ENCODE peak calls at places on chromosomes 4 and X, in ten cellular contexts. P, V, B, W, A, Z, S, J, E and G are unnamed samples.

GRCh38 chrX:18649498-18649951 is 22.4 kb downstream of the RS1 start:
- DNase-seq in P (no peak), V (no peak), B (no peak), W (no peak), A (no peak), Z (no peak), S (no peak), J (no peak), E (no peak), G (peak; percentile 53)

GRCh38 chr4:187232201-187232600 is 508.5 kb upstream of the FAT1 start:
- DNase-seq in P (no peak), V (no peak), B (no peak), W (no peak), A (no peak), Z (no peak), S (no peak), J (no peak), E (no peak), G (no peak)

GRCh38 chr4:130808492-130808891 is 1712.5 kb downstream of the C4orf33 start:
- DNase-seq in P (no peak), V (no peak), B (peak; percentile 13), W (no peak), A (no peak), Z (no peak), S (no peak), J (peak; percentile 7), E (no peak), G (no peak)

GRCh38 chrX:39811391-39811790 is 286.4 kb downstream of the BCOR start:
- DNase-seq in P (no peak), V (peak; percentile 12), B (no peak), W (no peak), A (no peak), Z (no peak), S (no peak), J (no peak), E (no peak), G (no peak)

GRCh38 chr4:184544711-184545409 is 70.5 kb upstream of the IRF2 start:
- DNase-seq in P (no peak), V (peak; percentile 41), B (no peak), W (no peak), A (peak; percentile 78), Z (no peak), S (no peak), J (no peak), E (no peak), G (no peak)

GRCh38 chr4:179398414-179398813 is 1956.2 kb upstream of the AGA start:
- DNase-seq in P (no peak), V (no peak), B (no peak), W (no peak), A (no peak), Z (no peak), S (no peak), J (no peak), E (no peak), G (no peak)

GRCh38 chr4:125187221-125187620 is 127.5 kb upstream of the FAT4 start:
- DNase-seq in P (no peak), V (no peak), B (no peak), W (no peak), A (no peak), Z (no peak), S (no peak), J (no peak), E (no peak), G (no peak)

GRCh38 chrX:142998447-142999208 is 27.1 kb upstream of the SPANXN4 start:
- DNase-seq in P (no peak), V (no peak), B (no peak), W (no peak), A (no peak), Z (no peak), S (no peak), J (no peak), E (no peak), G (no peak)

GRCh38 chrX:46184749-46185148 is 360.5 kb downstream of the ZNF674 start:
- DNase-seq in P (no peak), V (no peak), B (no peak), W (no peak), A (no peak), Z (no peak), S (no peak), J (no peak), E (no peak), G (no peak)

GRCh38 chrX:46179748-46180147 is 365.5 kb downstream of the ZNF674 start:
- DNase-seq in P (no peak), V (no peak), B (no peak), W (no peak), A (no peak), Z (no peak), S (no peak), J (no peak), E (no peak), G (no peak)

GRCh38 chrX:46178763-46179162 is 366.5 kb downstream of the ZNF674 start:
- DNase-seq in P (no peak), V (no peak), B (no peak), W (peak; percentile 1), A (no peak), Z (no peak), S (no peak), J (no peak), E (no peak), G (no peak)

GRCh38 chrX:46185923-46186810 is 359.1 kb downstream of the ZNF674 start:
- DNase-seq in P (no peak), V (no peak), B (peak; percentile 52), W (no peak), A (no peak), Z (no peak), S (no peak), J (no peak), E (no peak), G (no peak)

DNA sequence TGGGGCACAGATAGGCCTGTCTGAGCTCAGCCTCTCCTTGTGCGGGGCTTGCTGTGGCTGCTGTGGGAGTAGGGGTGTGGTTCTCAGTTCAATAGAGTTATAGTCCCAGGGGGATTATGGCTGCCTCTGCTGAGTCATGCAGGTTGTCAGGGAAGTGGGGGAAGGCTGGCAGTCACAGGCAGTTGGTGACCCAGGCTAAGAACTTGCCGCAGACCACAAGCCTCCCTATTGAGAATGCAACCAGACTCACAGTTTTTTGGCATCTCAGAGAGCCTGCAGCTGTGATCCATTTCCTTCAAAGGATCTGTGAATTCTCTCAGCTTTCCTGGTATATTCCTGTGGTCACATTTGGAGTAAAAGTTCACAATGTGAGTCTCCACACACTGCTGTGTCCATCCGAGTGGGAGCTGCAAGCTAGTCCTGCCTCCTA is 364.9 kb downstream of the ZNF674 start:
- DNase-seq in P (no peak), V (no peak), B (peak; percentile 2), W (peak; percentile 49), A (no peak), Z (no peak), S (no peak), J (no peak), E (no peak), G (no peak)
- TF ChIP-seq POLR2AphosphoS5 in P (no peak), V (no peak), B (no peak), W (no peak), A (no peak), Z (no peak), S (no peak), J (peak; percentile 54), E (no peak), G (no peak)

GRCh38 chr4:108018884-108019187 is 29.1 kb downstream of the HADH start:
- DNase-seq in P (no peak), V (no peak), B (no peak), W (no peak), A (no peak), Z (no peak), S (no peak), J (no peak), E (no peak), G (no peak)
- TF ChIP-seq EP300 in P (no peak), V (no peak), B (no peak), W (no peak), A (no peak), Z (no peak), S (no peak), J (no peak), E (no peak), G (no peak)

DNA sequence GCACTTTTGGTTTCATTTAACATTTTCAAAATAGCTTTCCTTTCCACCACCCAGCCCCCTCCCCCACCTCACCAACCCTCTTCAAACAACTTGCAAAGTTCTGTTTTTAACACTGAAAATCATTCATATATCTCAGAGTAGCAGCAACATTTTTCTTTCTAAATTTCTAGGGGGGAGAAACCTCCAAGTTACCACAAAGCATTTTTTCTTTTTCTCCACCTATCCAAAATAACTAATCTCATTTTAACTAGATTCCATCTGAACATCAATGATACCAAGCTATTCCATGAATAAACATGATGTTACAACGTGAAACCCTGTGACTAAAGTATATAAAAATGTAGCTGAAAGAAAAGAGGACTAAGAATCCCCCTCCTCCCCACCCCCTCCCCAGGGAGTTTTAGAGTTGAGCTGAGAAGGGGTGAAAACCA is 5.3 kb downstream of the LDB2 start:
- DNase-seq in P (no peak), V (no peak), B (no peak), W (no peak), A (no peak), Z (no peak), S (no peak), J (no peak), E (no peak), G (no peak)
- H3K27ac ChIP-seq in P (no peak overlapping the region), V (no peak overlapping the region), B (no peak overlapping the region), W (no peak overlapping the region), A (peak overlapping the region; percentile 29), Z (no peak overlapping the region), S (peak overlapping the region; percentile 36), J (peak overlapping the region; percentile 70), E (peak overlapping the region; percentile 47), G (peak overlapping the region; percentile 79)

GRCh38 chrX:110002300-110003166 is at the start of gene TMEM164:
- DNase-seq in P (peak; percentile 82), V (peak; percentile 85), B (peak; percentile 12), W (peak; percentile 52), A (peak; percentile 93), Z (peak; percentile 87), S (peak; percentile 91), J (peak; percentile 87), E (peak; percentile 87), G (peak; percentile 84)
- TF ChIP-seq POLR2AphosphoS5 in P (peak; percentile 19), V (peak; percentile 60), B (no peak), W (peak; percentile 65), A (peak; percentile 13), Z (peak; percentile 22), S (peak; percentile 42), J (no peak), E (no peak), G (peak; percentile 47)

GRCh38 chrX:119071381-119071780 is 1.4 kb upstream of the CT47C1 start:
- DNase-seq in P (no peak), V (no peak), B (no peak), W (no peak), A (no peak), Z (no peak), S (no peak), J (no peak), E (no peak), G (no peak)
- TF ChIP-seq EP300 in P (no peak), V (no peak), B (no peak), W (no peak), A (no peak), Z (no peak), S (no peak), J (no peak), E (no peak), G (no peak)

DNA sequence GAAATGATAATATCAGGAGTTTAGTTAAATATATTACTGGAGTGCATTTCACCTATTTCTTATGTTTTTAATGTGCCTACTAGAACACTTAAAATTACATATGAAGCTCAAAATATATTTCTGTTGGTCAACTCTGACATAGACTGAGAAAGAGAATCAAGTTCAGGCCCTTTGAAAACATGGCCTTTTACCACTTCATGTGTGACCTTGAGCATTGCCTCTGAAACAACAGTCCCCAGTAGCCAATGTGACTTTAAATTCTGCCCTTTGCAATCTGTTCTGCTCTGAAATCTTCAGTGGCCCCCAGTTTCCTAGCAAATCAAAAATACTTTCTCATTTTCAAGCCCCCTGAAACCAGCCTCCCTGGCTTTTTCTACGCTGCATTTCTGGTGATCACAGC is 50.1 kb upstream of the TBC1D14 start:
- DNase-seq in P (no peak), V (no peak), B (peak; percentile 27), W (no peak), A (no peak), Z (no peak), S (no peak), J (no peak), E (no peak), G (no peak)
- H3K27ac ChIP-seq in P (no peak overlapping the region), V (no peak overlapping the region), B (peak overlapping the region; percentile 49), W (no peak overlapping the region), A (no peak overlapping the region), Z (no peak overlapping the region), S (no peak overlapping the region), J (no peak overlapping the region), E (no peak overlapping the region), G (no peak overlapping the region)